ENCODE peak calls at places on chromosomes 1 and 21, in ten cellular contexts. U is prostate gland, F is glutamatergic neuron, V is uterus, D is WTC11, Z is GM23338, L is cardiac fibroblast, S is neural crest cell, K is SK-N-SH, G is fibroblast of pulmonary artery. A is an unnamed sample.

GRCh38 chr1:38929476-38929875 is 12.2 kb downstream of the RHBDL2 start:
- DNase-seq in L (no peak), Z (peak; percentile 47), D (no peak), S (no peak), G (no peak), U (no peak), F (peak; percentile 17), K (peak; percentile 54), V (no peak), A (no peak)

GRCh38 chr1:119266386-119266785 is 102.2 kb upstream of the HAO2 start:
- DNase-seq in L (no peak), F (no peak), K (no peak), G (no peak), S (no peak), Z (no peak), U (no peak), D (no peak), V (no peak), A (peak; percentile 66)

GRCh38 chr1:81304187-81304586 is 496.5 kb upstream of the ADGRL2 start:
- DNase-seq in U (no peak), L (peak; percentile 68), D (no peak), G (peak; percentile 52), S (no peak), F (no peak), Z (no peak), V (no peak), K (peak; percentile 28), A (no peak)

GRCh38 chr1:2276803-2277580 is 48.9 kb downstream of the SKI start:
- DNase-seq in Z (no peak), L (peak; percentile 82), F (no peak), U (no peak), K (no peak), V (no peak), G (peak; percentile 64), D (no peak), S (no peak), A (no peak)

GRCh38 chr21:30232011-30232410 is 16.1 kb upstream of the CLDN8 start:
- DNase-seq in V (no peak), Z (no peak), L (peak; percentile 68), S (no peak), K (no peak), D (no peak), G (peak; percentile 37), F (no peak), U (no peak), A (no peak)

GRCh38 chr1:160243767-160244166 is 18.6 kb downstream of the DCAF8 start:
- DNase-seq in F (no peak), S (no peak), D (no peak), K (no peak), L (no peak), G (no peak), U (no peak), Z (no peak), V (no peak), A (no peak)

GRCh38 chr1:15123298-15123697 is 30.2 kb upstream of the TMEM51 start:
- DNase-seq in Z (no peak), K (no peak), F (no peak), U (no peak), V (no peak), D (no peak), G (no peak), S (no peak), L (no peak), A (no peak)

GRCh38 chr1:205545001-205545919 is 40.8 kb downstream of the CDK18 start:
- DNase-seq in G (no peak), L (no peak), U (no peak), Z (no peak), F (no peak), S (no peak), D (no peak), K (no peak), V (no peak), A (no peak)

GRCh38 chr1:178540646-178541045 is 27.7 kb downstream of the TEX35 start:
- DNase-seq in U (no peak), V (no peak), L (peak; percentile 80), Z (no peak), K (no peak), G (peak; percentile 62), F (no peak), D (no peak), S (no peak), A (no peak)

GRCh38 chr1:228226956-228227791 is 19.3 kb downstream of the OBSCN start:
- DNase-seq in F (no peak), S (no peak), Z (no peak), L (peak; percentile 21), D (no peak), U (no peak), G (peak; percentile 16), K (no peak), V (no peak), A (no peak)

GRCh38 chr1:74502858-74503257 is 9.6 kb downstream of the LRRC53 start:
- DNase-seq in Z (no peak), G (no peak), F (no peak), V (no peak), D (no peak), K (no peak), U (no peak), L (no peak), S (no peak), A (no peak)

GRCh38 chr1:74506311-74506710 is 6.1 kb downstream of the LRRC53 start:
- DNase-seq in D (no peak), G (no peak), S (no peak), F (no peak), V (no peak), K (peak; percentile 10), L (no peak), Z (no peak), U (no peak), A (no peak)

GRCh38 chr1:74505133-74505532 is 7.3 kb downstream of the LRRC53 start:
- DNase-seq in G (no peak), D (peak; percentile 19), V (no peak), S (peak; percentile 6), U (no peak), F (peak; percentile 52), Z (peak; percentile 68), L (no peak), K (peak; percentile 51), A (no peak)

GRCh38 chr1:74505889-74506288 is 6.5 kb downstream of the LRRC53 start:
- DNase-seq in L (no peak), Z (no peak), G (no peak), F (peak; percentile 27), K (peak; percentile 53), V (no peak), U (no peak), D (no peak), S (no peak), A (no peak)

GRCh38 chr1:74504125-74505065 is 8.0 kb downstream of the LRRC53 start:
- DNase-seq in U (no peak), D (peak; percentile 81), L (peak; percentile 40), G (peak; percentile 42), Z (peak; percentile 84), S (peak; percentile 68), V (peak; percentile 29), F (peak; percentile 82), K (peak; percentile 59), A (peak; percentile 37)
- TF ChIP-seq CTCF in U (no peak), D (peak; percentile 62), L (peak; percentile 67), G (peak; percentile 80), Z (peak; percentile 87), S (peak; percentile 81), V (peak; percentile 27), F (peak; percentile 68), K (peak; percentile 81), A (peak; percentile 88)

GRCh38 chr21:38170283-38170682 is 86.5 kb upstream of the KCNJ15 start:
- DNase-seq in Z (peak; percentile 68), U (peak; percentile 11), K (no peak), G (peak; percentile 37), V (no peak), F (no peak), S (no peak), L (peak; percentile 59), D (peak; percentile 44), A (peak; percentile 21)
- TF ChIP-seq CTCF in Z (peak; percentile 61), U (no peak), K (peak; percentile 51), G (peak; percentile 37), V (no peak), F (no peak), S (peak; percentile 51), L (peak; percentile 65), D (no peak), A (peak; percentile 42)

GRCh38 chr21:21101911-21102310 is 103.7 kb downstream of the NCAM2 start:
- DNase-seq in Z (peak; percentile 76), U (peak; percentile 9), D (peak; percentile 25), L (peak; percentile 65), K (peak; percentile 15), V (no peak), F (no peak), G (peak; percentile 52), S (peak; percentile 22), A (no peak)
- TF ChIP-seq CTCF in Z (peak; percentile 60), U (no peak), D (no peak), L (no peak), K (peak; percentile 44), V (no peak), F (peak; percentile 52), G (peak; percentile 19), S (peak; percentile 57), A (no peak)

GRCh38 chr1:5949074-5949760 is 43.0 kb downstream of the NPHP4 start:
- DNase-seq in L (no peak), U (no peak), V (no peak), D (no peak), K (peak; percentile 79), F (no peak), Z (peak; percentile 46), G (no peak), S (no peak), A (no peak)

GRCh38 chr1:5945445-5945844 is 46.8 kb downstream of the NPHP4 start:
- DNase-seq in V (no peak), F (no peak), K (no peak), L (no peak), D (no peak), S (no peak), Z (no peak), U (no peak), G (no peak), A (no peak)

GRCh38 chr1:5947978-5948680 is 44.1 kb downstream of the NPHP4 start:
- DNase-seq in K (no peak), Z (no peak), G (no peak), L (peak; percentile 18), S (no peak), D (no peak), F (no peak), U (no peak), V (no peak), A (no peak)

GRCh38 chr1:5948681-5949005 is 43.6 kb downstream of the NPHP4 start:
- DNase-seq in L (no peak), F (no peak), S (no peak), U (no peak), G (no peak), V (no peak), Z (no peak), K (no peak), D (no peak), A (no peak)

DNA sequence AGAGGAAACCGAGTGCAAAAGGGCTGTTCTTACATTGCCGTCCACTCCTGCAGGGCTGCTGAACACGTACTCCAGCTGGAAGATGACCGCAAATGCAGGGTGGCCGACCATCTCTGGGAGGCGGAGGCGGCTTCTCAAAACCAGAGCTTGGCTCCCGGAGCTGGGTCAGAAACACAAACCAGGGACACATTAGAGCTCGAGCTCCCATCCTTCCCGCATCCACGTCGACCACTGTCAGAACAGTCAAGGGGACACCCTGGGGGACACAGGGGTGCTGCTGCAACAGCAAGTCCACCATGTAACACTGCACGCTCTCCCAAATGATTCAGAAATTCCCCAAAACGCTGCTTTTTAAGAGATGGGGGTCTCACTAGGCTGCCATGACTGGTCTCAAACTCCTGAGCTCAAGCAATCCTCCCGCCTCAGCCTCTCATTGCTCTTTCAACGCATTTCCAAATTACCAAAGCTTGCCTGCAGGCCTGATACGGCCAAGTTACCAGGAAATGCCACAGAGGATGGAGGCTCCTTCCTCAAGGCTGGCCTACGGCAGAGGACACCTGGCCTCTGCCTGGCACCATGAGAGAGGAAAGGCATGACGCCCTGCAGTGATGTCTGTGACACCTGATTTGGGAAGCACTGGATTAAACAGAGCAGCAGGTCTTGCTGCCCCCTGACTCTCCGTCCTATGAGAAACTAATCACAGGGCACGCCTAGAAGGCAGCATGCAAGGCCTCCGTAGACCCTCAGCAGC is 45.0 kb downstream of the NPHP4 start:
- DNase-seq in Z (no peak), F (no peak), G (no peak), L (no peak), U (no peak), V (no peak), K (no peak), S (no peak), D (no peak), A (no peak)
- TF ChIP-seq CTCF in Z (no peak), F (no peak), G (no peak), L (no peak), U (no peak), V (no peak), K (no peak), S (no peak), D (no peak), A (no peak)

A was measured in GM20000.